ENCODE peak calls at places on chromosomes 6 and 20, in nine cellular contexts. O, G, R, M, Z, B, U, N and X are unnamed samples.

GRCh38 chr6:170516783-170517616 is 36.1 kb downstream of the PSMB1 start:
- DNase-seq in U (peak), M (no peak), B (no peak), N (peak), R (no peak), G (peak), Z (peak), O (no peak), X (no peak)

GRCh38 chr6:816510-817084 is 123.7 kb upstream of the EXOC2 start:
- DNase-seq in M (no peak), B (no peak), N (peak), G (no peak), O (no peak), U (no peak), R (no peak), Z (no peak), X (no peak)

GRCh38 chr6:33771342-33772113 is 17.4 kb downstream of the LEMD2 start:
- DNase-seq in G (peak), O (peak), B (peak), R (peak), Z (no peak), U (peak), M (peak), N (peak), X (peak)

GRCh38 chr6:85464260-85464644 is 14.4 kb downstream of the NT5E start:
- DNase-seq in G (peak), N (peak), B (peak), Z (no peak), O (no peak), M (no peak), R (no peak), U (no peak), X (no peak)

GRCh38 chr20:41769650-41770049 is 151.5 kb upstream of the CHD6 start:
- DNase-seq in U (no peak), R (no peak), O (no peak), B (no peak), G (no peak), M (no peak), Z (no peak), N (no peak), X (no peak)

GRCh38 chr6:37171141-37171969 is 1.4 kb downstream of the PIM1 start:
- DNase-seq in R (peak), B (peak), G (peak), N (peak), M (peak), U (peak), O (peak), Z (no peak), X (peak)

GRCh38 chr6:14635933-14636599 is 518.5 kb downstream of the CD83 start:
- DNase-seq in R (no peak), U (no peak), M (no peak), Z (no peak), O (no peak), G (no peak), B (no peak), N (no peak), X (no peak)

GRCh38 chr20:24149881-24150307 is 161.3 kb upstream of the GGTLC1 start:
- DNase-seq in M (no peak), N (peak), U (no peak), R (no peak), G (no peak), B (peak), Z (no peak), O (peak), X (no peak)

GRCh38 chr6:139370707-139371345 is 3.6 kb downstream of the CITED2 start:
- DNase-seq in N (peak), Z (no peak), G (peak), M (no peak), R (no peak), O (no peak), B (no peak), U (no peak), X (no peak)

GRCh38 chr20:41734506-41734945 is 116.3 kb upstream of the CHD6 start:
- DNase-seq in O (peak), U (peak), G (peak), Z (no peak), B (peak), R (no peak), N (peak), M (no peak), X (no peak)

GRCh38 chr6:11971154-11971553 is 41.0 kb upstream of the HIVEP1 start:
- DNase-seq in R (no peak), G (peak), O (no peak), U (no peak), Z (no peak), N (no peak), M (no peak), B (peak), X (no peak)

GRCh38 chr20:37823276-37823980 is 79.5 kb upstream of the VSTM2L start:
- DNase-seq in G (peak), O (no peak), M (no peak), R (no peak), Z (no peak), N (no peak), B (no peak), U (no peak), X (no peak)

GRCh38 chr6:106165885-106166485 is 79.8 kb downstream of the PRDM1 start:
- DNase-seq in U (no peak), Z (no peak), B (no peak), O (no peak), G (peak), N (no peak), M (no peak), R (no peak), X (no peak)

GRCh38 chr6:149323353-149323752 is 5.8 kb downstream of the TAB2 start:
- DNase-seq in O (no peak), U (no peak), N (no peak), G (no peak), B (no peak), R (no peak), M (no peak), Z (no peak), X (no peak)

GRCh38 chr6:159221486-159222170 is 52.4 kb downstream of the FNDC1 start:
- DNase-seq in U (no peak), B (no peak), N (no peak), Z (no peak), R (no peak), G (no peak), O (no peak), M (no peak), X (no peak)

GRCh38 chr6:36781669-36782068 is 57.6 kb downstream of the CPNE5 start:
- DNase-seq in U (no peak), O (no peak), N (peak), R (no peak), Z (no peak), B (no peak), M (no peak), G (no peak), X (no peak)

GRCh38 chr20:33008336-33009213 is 1.1 kb downstream of the BPIFB2 start:
- DNase-seq in R (no peak), O (no peak), N (no peak), B (no peak), G (no peak), U (no peak), M (no peak), Z (no peak), X (peak)

GRCh38 chr6:33577718-33578117 is 2.4 kb downstream of the BAK1 start:
- DNase-seq in B (no peak), R (no peak), M (no peak), N (no peak), Z (no peak), U (peak), G (no peak), O (no peak), X (peak)

GRCh38 chr6:28215425-28215824 is 9.7 kb upstream of the ZSCAN9 start:
- DNase-seq in M (no peak), R (no peak), Z (no peak), U (peak), O (no peak), B (no peak), N (peak), G (peak), X (no peak)

GRCh38 chr6:76351275-76351674 is 278.8 kb upstream of the IMPG1 start:
- DNase-seq in R (no peak), M (no peak), Z (no peak), O (no peak), B (no peak), U (no peak), G (no peak), N (peak), X (no peak)

GRCh38 chr20:18567739-18568091 is 483 bp downstream of the SMIM26 start:
- DNase-seq in B (no peak), N (no peak), M (no peak), R (no peak), Z (no peak), O (no peak), U (no peak), G (no peak), X (no peak)

GRCh38 chr6:105322499-105323231 is 80.2 kb downstream of the PREP start:
- DNase-seq in Z (no peak), R (no peak), N (no peak), U (no peak), O (no peak), G (no peak), B (no peak), M (no peak), X (no peak)

DNA sequence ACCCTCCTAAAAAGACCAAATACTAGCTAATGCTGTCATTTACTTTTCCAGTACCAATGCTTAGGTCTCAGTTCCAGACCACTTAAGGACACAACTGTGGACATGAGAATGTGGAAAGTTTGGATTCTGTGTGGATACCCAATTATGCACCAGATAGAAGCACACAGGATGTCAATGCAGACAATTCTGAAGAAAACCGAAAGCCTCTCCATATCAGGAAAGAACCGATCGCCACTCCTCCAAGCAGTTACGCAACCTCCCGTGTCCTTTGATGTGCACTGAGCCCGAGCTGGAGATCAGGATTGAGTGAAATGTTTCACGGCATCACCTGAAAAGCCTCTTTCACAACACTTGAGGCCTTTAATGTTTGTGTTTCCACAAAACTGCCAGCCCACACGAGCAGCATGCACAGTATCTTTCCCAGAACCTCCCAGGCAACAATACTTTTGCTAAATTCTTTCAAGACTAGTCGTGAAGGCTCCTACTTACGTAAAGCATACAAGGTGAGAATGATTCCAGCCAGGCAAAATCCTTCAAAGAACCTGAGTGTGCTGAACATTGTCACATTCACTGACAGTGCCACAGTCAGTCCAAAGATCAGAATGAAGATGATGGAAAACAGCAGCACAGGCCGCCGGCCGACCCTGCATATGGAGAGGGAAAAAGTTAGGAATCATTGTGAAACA is 47.0 kb downstream of the SLC22A23 start:
- DNase-seq in N (peak), R (no peak), U (peak), B (no peak), M (peak), G (no peak), Z (no peak), O (peak), X (no peak)
- TF ChIP-seq POLR2A in N (no peak), R (no peak), U (no peak), B (no peak), M (no peak), G (no peak), Z (no peak), O (no peak), X (no peak)

GRCh38 chr6:43781941-43782704 is 12.1 kb downstream of the VEGFA start:
- DNase-seq in G (no peak), U (no peak), Z (no peak), R (no peak), M (no peak), B (no peak), O (no peak), N (no peak), X (no peak)
- TF ChIP-seq POLR2A in G (no peak), U (no peak), Z (no peak), R (no peak), M (no peak), B (no peak), O (no peak), N (no peak), X (no peak)

GRCh38 chr20:16574656-16575355 is 1.6 kb upstream of the KIF16B start:
- DNase-seq in Z (peak), U (peak), G (peak), B (peak), O (peak), N (peak), R (peak), M (peak), X (peak)
- TF ChIP-seq POLR2A in Z (no peak), U (peak), G (no peak), B (peak), O (no peak), N (no peak), R (no peak), M (no peak), X (no peak)

GRCh38 chr6:53461682-53462081 is 83.2 kb downstream of the GCLC start:
- DNase-seq in Z (no peak), B (no peak), N (no peak), O (no peak), U (peak), R (no peak), M (no peak), G (no peak), X (peak)

GRCh38 chr6:53458097-53458866 is 86.6 kb downstream of the GCLC start:
- DNase-seq in B (no peak), Z (no peak), R (no peak), M (no peak), U (no peak), G (no peak), O (no peak), N (no peak), X (no peak)

GRCh38 chr6:53464483-53464882 is 80.4 kb downstream of the GCLC start:
- DNase-seq in N (no peak), B (no peak), R (no peak), O (no peak), G (no peak), U (no peak), M (no peak), Z (no peak), X (no peak)

GRCh38 chr6:53464942-53465460 is 79.9 kb downstream of the GCLC start:
- DNase-seq in Z (no peak), N (no peak), B (no peak), G (peak), M (peak), U (peak), O (no peak), R (peak), X (no peak)

DNA sequence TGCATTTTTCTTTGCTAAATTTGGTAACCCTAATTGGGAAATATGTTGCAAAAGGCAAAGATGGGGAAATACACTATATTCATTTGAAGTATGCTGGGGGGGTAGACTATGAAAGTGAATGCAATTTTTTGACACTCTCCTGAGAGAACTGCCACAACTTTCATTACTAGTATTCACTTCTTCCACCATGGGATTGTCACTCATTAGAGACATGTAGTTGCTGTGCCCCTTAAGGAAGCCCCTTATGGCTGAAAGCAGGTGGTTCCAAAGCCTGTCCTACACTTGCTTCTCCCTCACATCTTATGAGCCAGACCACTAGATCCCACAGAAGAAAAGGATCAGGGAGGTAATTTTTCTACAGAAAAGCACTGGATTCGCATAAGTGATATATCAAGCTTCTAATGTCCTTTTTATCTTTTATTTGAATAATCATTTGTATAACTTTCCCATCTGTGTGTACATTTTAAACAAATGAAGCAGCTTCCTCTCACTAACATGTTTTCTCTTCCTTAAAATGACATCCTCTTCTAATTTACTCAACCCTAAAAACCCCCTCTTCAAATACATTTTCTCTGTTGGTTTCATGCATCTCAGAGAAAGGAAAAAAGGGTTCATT is 83.8 kb downstream of the GCLC start:
- DNase-seq in B (no peak), O (no peak), U (no peak), Z (no peak), G (no peak), N (peak), M (no peak), R (no peak), X (no peak)
- TF ChIP-seq POLR2A in B (no peak), O (no peak), U (no peak), Z (no peak), G (no peak), N (no peak), M (no peak), R (no peak), X (no peak)

DNA sequence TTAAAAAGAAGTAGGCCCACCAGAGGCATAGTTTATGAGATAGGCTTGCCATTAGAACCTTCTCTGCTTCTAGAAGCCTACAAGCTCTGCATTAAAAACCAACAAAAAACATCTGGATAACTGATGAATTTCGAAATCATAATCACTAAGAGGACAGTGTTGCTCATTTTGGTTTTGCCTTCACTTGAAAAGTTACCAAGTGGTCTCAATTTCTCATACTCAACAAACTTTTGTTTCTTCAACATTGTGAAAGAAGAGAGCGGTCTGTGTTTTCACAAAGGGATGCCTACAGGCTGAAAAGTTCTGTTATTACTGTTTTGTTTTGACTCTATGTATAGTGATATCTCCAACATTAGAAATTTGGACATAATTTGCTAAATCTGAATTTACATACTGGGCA is 98.9 kb downstream of the PDSS2 start:
- DNase-seq in R (no peak), Z (no peak), B (no peak), G (peak), O (no peak), N (peak), U (no peak), M (no peak), X (no peak)
- TF ChIP-seq POLR2A in R (no peak), Z (no peak), B (no peak), G (no peak), O (no peak), N (no peak), U (no peak), M (no peak), X (no peak)

DNA sequence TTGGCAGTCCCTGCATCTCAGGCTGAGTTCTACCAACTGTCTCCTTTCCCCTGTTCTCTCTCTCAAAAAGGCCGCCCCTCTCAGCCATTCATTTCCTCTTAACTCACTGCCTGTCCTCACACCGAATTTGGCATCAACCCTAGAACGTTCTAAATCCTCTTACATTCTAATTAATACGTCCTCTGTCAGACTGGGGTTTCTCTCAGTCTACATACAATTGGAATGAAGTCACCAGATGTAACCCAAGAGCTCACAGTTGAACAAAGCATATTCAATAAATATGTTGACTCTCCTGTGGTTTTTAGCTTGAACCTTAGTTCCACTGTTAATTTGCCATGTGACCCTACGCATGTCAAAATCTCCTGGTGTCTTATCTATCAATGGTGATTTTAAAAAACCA is 269.6 kb downstream of the CLIC5 start:
- DNase-seq in G (peak), M (no peak), R (no peak), O (no peak), Z (no peak), N (no peak), U (no peak), B (no peak), X (no peak)
- TF ChIP-seq POLR2A in G (no peak), M (no peak), R (no peak), O (no peak), Z (no peak), N (no peak), U (no peak), B (no peak), X (no peak)

GRCh38 chr6:53793318-53793975 is 1.4 kb upstream of the LRRC1 start:
- DNase-seq in Z (no peak), N (peak), R (no peak), O (no peak), U (peak), G (peak), B (peak), M (peak), X (no peak)

GRCh38 chr6:53795254-53795701 is 473 bp downstream of the LRRC1 start:
- DNase-seq in R (no peak), Z (no peak), M (no peak), B (peak), O (no peak), U (peak), G (no peak), N (no peak), X (no peak)

GRCh38 chr6:53795702-53796450 is 1.1 kb downstream of the LRRC1 start:
- DNase-seq in B (no peak), M (peak), O (peak), N (no peak), G (peak), R (no peak), Z (no peak), U (peak), X (peak)

GRCh38 chr6:53794073-53794719 is 609 bp upstream of the LRRC1 start:
- DNase-seq in B (peak), N (peak), O (peak), R (peak), Z (no peak), M (peak), G (peak), U (peak), X (peak)

GRCh38 chr6:53794720-53795253 is at the start of gene LRRC1:
- DNase-seq in M (peak), Z (peak), N (peak), R (peak), B (peak), G (peak), O (peak), U (peak), X (peak)
- TF ChIP-seq POLR2A in M (peak), Z (peak), N (no peak), R (no peak), B (peak), G (peak), O (no peak), U (peak), X (peak)

DNA sequence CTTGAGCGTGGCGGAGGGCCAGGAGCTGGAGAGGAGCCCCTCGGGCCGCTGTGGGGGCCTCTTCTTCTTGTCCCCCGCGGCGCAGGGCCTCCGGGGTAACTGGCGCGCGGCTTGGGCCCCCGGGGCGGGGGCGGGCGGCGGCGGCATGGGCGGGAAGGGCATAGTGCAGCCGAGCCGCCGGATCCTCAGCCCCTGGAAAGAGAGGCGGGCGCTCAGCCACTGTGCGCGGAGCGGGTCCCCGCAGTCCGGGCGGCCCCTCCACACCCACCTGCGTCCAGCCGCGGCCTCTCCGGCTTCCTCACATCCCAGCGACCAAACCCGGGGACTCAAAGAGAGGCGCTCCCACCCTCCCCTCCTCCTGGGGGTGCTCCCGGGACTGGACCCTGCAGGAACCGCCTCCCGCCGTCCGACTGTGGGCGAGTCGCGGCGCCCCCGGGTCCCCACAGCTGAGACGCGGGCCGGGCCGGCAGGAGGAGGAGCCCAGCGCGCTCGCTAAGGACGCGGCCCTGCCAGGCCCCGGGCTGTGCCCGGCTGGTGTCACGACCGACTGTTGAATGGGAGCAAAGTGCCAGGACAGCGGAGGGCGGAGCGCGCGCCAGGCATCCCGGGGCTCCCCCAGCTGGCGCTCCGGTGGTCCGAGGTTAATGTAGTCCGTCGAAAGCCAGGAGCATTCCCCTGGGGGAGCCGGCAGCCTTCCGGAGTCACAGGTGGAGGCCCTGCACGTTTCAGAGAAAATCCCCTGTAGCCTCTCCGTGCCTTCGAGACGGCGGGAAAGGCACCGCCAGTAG is at the start of gene PRR18:
- DNase-seq in M (no peak), O (no peak), G (no peak), U (no peak), Z (no peak), R (no peak), B (no peak), N (no peak), X (peak)
- TF ChIP-seq POLR2A in M (no peak), O (no peak), G (no peak), U (no peak), Z (no peak), R (no peak), B (no peak), N (no peak), X (no peak)